ENCODE peak calls at places on chromosomes 4 and X, in six cellular contexts. I, E, W, P, L and Q are unnamed samples.

GRCh38 chrX:40446927-40447326 is 133.8 kb upstream of the ATP6AP2 start:
- DNase-seq in W (no peak), P (no peak), L (no peak), E (no peak), I (no peak), Q (no peak)

GRCh38 chrX:43000121-43000520 is 222.2 kb upstream of the PPP1R2C start:
- DNase-seq in I (no peak), P (no peak), W (no peak), L (no peak), E (no peak), Q (no peak)

GRCh38 chrX:137771537-137771936 is 205.6 kb downstream of the ZIC3 start:
- DNase-seq in W (no peak), P (no peak), E (no peak), I (no peak), L (no peak), Q (no peak)

GRCh38 chrX:97367149-97367548 is 483.4 kb downstream of the RPA4 start:
- DNase-seq in L (no peak), W (no peak), I (no peak), E (no peak), P (no peak), Q (no peak)

GRCh38 chrX:110212299-110212698 is 105.6 kb downstream of the AMMECR1 start:
- DNase-seq in W (no peak), P (no peak), L (no peak), I (no peak), E (no peak), Q (no peak)

GRCh38 chr4:25551608-25552007 is 104.0 kb upstream of the SLC34A2 start:
- DNase-seq in E (no peak), L (no peak), P (no peak), I (no peak), W (no peak), Q (no peak)

GRCh38 chr4:29966386-29966785 is 753.8 kb upstream of the PCDH7 start:
- DNase-seq in W (no peak), E (no peak), I (no peak), L (no peak), P (no peak), Q (no peak)

GRCh38 chr4:1413221-1413663 is 7.0 kb upstream of the NKX1-1 start:
- DNase-seq in L (no peak), W (no peak), E (no peak), P (no peak), I (no peak), Q (no peak)

GRCh38 chr4:14856076-14856926 is 146.0 kb upstream of the CPEB2 start:
- DNase-seq in E (peak), L (peak), W (peak), P (peak), I (peak), Q (no peak)

GRCh38 chr4:124151031-124151430 is 561.5 kb downstream of the ANKRD50 start:
- DNase-seq in P (no peak), E (no peak), I (no peak), W (no peak), L (no peak), Q (no peak)

GRCh38 chr4:56238251-56238650 is 149.0 kb downstream of the AASDH start:
- DNase-seq in E (no peak), P (no peak), L (no peak), I (no peak), W (no peak), Q (no peak)

GRCh38 chr4:88753658-88754431 is 56.2 kb upstream of the NAP1L5 start:
- DNase-seq in P (no peak), W (no peak), L (no peak), E (peak), I (no peak), Q (no peak)

GRCh38 chr4:150501983-150502382 is 80.0 kb upstream of the MAB21L2 start:
- DNase-seq in L (no peak), I (no peak), W (no peak), P (no peak), E (no peak), Q (no peak)

GRCh38 chr4:133156556-133156955 is 7.5 kb downstream of the PCDH10 start:
- DNase-seq in P (no peak), W (no peak), I (no peak), E (no peak), L (no peak), Q (no peak)

GRCh38 chr4:133156096-133156495 is 7.0 kb downstream of the PCDH10 start:
- DNase-seq in I (no peak), W (no peak), P (no peak), E (no peak), L (no peak), Q (no peak)

GRCh38 chr4:133160853-133161252 is 11.8 kb downstream of the PCDH10 start:
- DNase-seq in W (no peak), I (no peak), E (no peak), P (no peak), L (no peak), Q (no peak)

GRCh38 chr4:133154725-133155124 is 5.6 kb downstream of the PCDH10 start:
- DNase-seq in L (no peak), E (peak), W (no peak), P (peak), I (peak), Q (no peak)

GRCh38 chr4:133157460-133158160 is 8.5 kb downstream of the PCDH10 start:
- DNase-seq in W (no peak), P (no peak), I (no peak), L (no peak), E (no peak), Q (no peak)
- TF ChIP-seq ZNF274 in W (no peak), P (no peak), I (no peak), L (no peak), E (no peak), Q (no peak)

DNA sequence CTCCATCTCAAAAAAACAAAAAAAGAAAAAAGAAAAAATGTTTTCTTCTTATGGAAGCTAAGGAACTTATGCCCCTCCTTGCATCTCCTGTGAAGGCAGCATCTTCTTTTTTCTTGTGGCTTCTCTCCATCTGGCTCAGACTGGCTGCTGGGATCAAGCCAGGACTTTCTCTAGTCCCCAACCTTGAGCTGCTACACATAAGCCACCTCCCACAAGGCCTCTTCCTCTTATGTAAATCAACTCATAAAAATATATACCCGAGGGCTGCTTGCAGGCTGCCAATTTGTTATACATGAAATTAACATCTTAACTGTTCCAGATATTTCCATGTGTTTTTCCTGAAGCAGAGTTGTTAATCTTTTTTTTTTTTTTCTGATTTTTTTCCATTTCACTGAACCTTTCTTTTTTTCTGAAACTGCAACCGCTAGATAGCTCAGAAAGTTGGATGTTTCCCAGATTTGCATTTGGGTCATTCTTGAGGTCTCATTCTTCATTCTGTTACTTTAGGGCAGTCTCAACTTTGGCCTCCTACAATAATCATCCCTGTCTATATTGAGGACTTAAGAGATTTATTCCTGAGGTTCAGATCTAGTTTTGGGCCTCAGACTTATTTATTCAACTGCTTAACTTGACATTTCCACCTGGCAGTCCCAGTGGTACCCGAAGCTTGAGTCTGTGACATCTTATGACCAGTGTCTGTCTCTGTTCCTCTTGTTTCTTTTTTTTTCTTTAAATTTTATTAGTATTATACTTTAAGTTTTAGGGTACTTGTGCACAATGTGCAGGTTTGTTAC is 10.3 kb downstream of the SNX25 start:
- DNase-seq in W (no peak), E (no peak), L (no peak), P (no peak), I (no peak), Q (no peak)
- H3K4me3 ChIP-seq in W (peak), E (no peak), L (no peak), P (no peak), I (no peak), Q (no peak)

GRCh38 chrX:153411255-153411987 is at the start of gene ZFP92:
- DNase-seq in I (no peak), L (no peak), P (peak), W (no peak), E (no peak), Q (no peak)
- TF ChIP-seq YY1 in I (no peak), L (no peak), P (no peak), W (no peak), E (no peak), Q (no peak)

GRCh38 chrX:49991718-49992117 is 69.3 kb downstream of the CLCN5 start:
- DNase-seq in L (no peak), P (no peak), W (no peak), I (no peak), E (no peak), Q (no peak)
- TF ChIP-seq ZNF274 in L (no peak), P (no peak), W (no peak), I (no peak), E (no peak), Q (no peak)

GRCh38 chr4:183986645-183987528 is 81.8 kb downstream of the STOX2 start:
- DNase-seq in E (no peak), W (no peak), P (no peak), I (no peak), L (no peak), Q (no peak)
- H3K4me3 ChIP-seq in E (no peak), W (no peak), P (no peak), I (peak), L (no peak), Q (no peak)

DNA sequence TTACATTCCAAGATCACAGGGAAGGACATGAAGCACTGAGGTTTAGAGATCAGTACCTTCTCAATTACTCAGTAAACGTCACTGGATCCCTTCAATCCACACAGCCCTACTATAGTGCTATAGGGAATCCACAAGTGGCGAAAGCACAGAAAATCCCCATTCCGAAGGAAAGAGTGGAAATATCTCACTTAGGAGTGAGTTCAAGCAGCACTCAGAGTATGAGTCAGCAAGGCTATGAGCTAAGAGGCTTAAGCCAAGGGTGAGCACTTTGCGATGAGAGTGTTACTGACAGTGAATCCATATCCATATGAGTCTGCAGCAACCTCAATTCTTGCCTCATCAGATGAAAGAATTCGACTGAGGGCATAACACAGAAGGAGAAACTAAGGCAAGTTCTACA is 165.1 kb downstream of the VSIG4 start:
- DNase-seq in W (no peak), I (no peak), E (no peak), P (peak), L (no peak), Q (no peak)
- TF ChIP-seq YY1 in W (no peak), I (no peak), E (no peak), P (no peak), L (no peak), Q (no peak)

GRCh38 chr4:143140696-143141095 is 44.0 kb upstream of the USP38 start:
- DNase-seq in P (no peak), I (no peak), L (no peak), W (no peak), E (no peak), Q (peak)
- TF ChIP-seq ZNF274 in P (no peak), I (no peak), L (no peak), W (no peak), E (no peak), Q (no peak)

GRCh38 chrX:24151513-24151912 is 2.0 kb downstream of the ZFX start:
- DNase-seq in I (no peak), W (no peak), E (no peak), P (peak), L (no peak), Q (no peak)
- H3K4me3 ChIP-seq in I (peak), W (peak), E (peak), P (peak), L (no peak), Q (peak)

GRCh38 chr4:7860600-7861158 is 79.0 kb downstream of the AFAP1 start:
- DNase-seq in W (no peak), I (no peak), L (no peak), P (no peak), E (no peak), Q (no peak)

GRCh38 chr4:7862561-7863200 is 77.0 kb downstream of the AFAP1 start:
- DNase-seq in L (no peak), W (no peak), I (no peak), E (no peak), P (no peak), Q (no peak)

GRCh38 chr4:7863911-7864681 is 75.6 kb downstream of the AFAP1 start:
- DNase-seq in W (no peak), E (peak), L (no peak), I (no peak), P (no peak), Q (no peak)

GRCh38 chr4:7859350-7859749 is 80.3 kb downstream of the AFAP1 start:
- DNase-seq in E (no peak), L (no peak), W (no peak), I (no peak), P (no peak), Q (no peak)

DNA sequence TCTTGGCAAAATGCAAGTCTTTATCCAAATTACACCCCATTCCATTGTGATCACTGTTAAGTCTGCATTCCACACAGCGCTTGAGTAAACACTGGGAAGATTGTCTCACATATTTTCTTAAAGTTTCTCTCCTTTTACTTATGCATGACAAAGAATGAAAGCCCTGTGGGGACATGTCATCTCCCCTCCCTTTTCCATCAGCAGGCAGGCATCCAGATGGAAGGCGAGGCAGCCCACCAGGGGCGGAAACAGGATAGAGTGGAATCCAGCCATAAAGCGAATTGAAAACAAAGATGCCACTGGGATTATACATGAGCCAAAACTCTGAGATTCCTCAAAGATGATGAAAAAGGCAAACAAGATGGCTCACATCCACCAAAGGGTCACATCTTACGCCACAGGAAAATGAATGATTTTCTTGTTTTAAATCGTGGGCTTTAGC is 78.2 kb downstream of the AFAP1 start:
- DNase-seq in L (peak), W (no peak), I (no peak), P (no peak), E (no peak), Q (peak)
- TF ChIP-seq YY1 in L (no peak), W (no peak), I (no peak), P (no peak), E (no peak), Q (peak)